ENCODE peak calls at places on chromosomes 6 and 20, in six cellular contexts. One of them, this sample, is unnamed.

GRCh38 chr6:27177454-27178000 is 70.0 kb upstream of the PRSS16 start:
- DNase-seq in vagina: no peak
- DNase-seq in GM23248: peak; percentile 95
- DNase-seq in stimulated activated CD4-positive, alpha-beta T cell treated with anti-CD3 and anti-CD28 coated beads, Interleukin-12 subunit alpha, Interleukin-12 subunit beta, amount 100 ng/mL, for 4 hours: peak; percentile 58
- DNase-seq in KG1: peak; percentile 77
- DNase-seq in activated CD4-positive, alpha-beta T cell treated with anti-CD3 and anti-CD28 coated beads for 4 hours: peak; percentile 73
- DNase-seq in this sample: peak; percentile 92

GRCh38 chr20:35757098-35757705 is 14.6 kb upstream of the PHF20 start:
- DNase-seq in vagina: no peak
- DNase-seq in GM23248: peak; percentile 54
- DNase-seq in activated CD4-positive, alpha-beta T cell treated with anti-CD3 and anti-CD28 coated beads for 4 hours: no peak
- DNase-seq in KG1: no peak
- DNase-seq in stimulated activated CD4-positive, alpha-beta T cell treated with anti-CD3 and anti-CD28 coated beads, Interleukin-12 subunit alpha, Interleukin-12 subunit beta, amount 100 ng/mL, for 4 hours: no peak
- DNase-seq in this sample: peak; percentile 55

GRCh38 chr6:87668006-87668405 is 34.0 kb downstream of the AKIRIN2 start:
- DNase-seq in GM23248: no peak
- DNase-seq in vagina: no peak
- DNase-seq in KG1: no peak
- DNase-seq in stimulated activated CD4-positive, alpha-beta T cell treated with anti-CD3 and anti-CD28 coated beads, Interleukin-12 subunit alpha, Interleukin-12 subunit beta, amount 100 ng/mL, for 4 hours: no peak
- DNase-seq in activated CD4-positive, alpha-beta T cell treated with anti-CD3 and anti-CD28 coated beads for 4 hours: no peak
- DNase-seq in this sample: no peak

GRCh38 chr6:16514249-16514648 is 247.0 kb downstream of the ATXN1 start:
- DNase-seq in GM23248: peak; percentile 68
- DNase-seq in vagina: no peak
- DNase-seq in activated CD4-positive, alpha-beta T cell treated with anti-CD3 and anti-CD28 coated beads for 4 hours: peak; percentile 12
- DNase-seq in KG1: no peak
- DNase-seq in stimulated activated CD4-positive, alpha-beta T cell treated with anti-CD3 and anti-CD28 coated beads, Interleukin-12 subunit alpha, Interleukin-12 subunit beta, amount 100 ng/mL, for 4 hours: no peak
- DNase-seq in this sample: peak; percentile 78

GRCh38 chr20:51893723-51894122 is 91.4 kb upstream of the SALL4 start:
- DNase-seq in vagina: no peak
- DNase-seq in KG1: no peak
- DNase-seq in activated CD4-positive, alpha-beta T cell treated with anti-CD3 and anti-CD28 coated beads for 4 hours: no peak
- DNase-seq in stimulated activated CD4-positive, alpha-beta T cell treated with anti-CD3 and anti-CD28 coated beads, Interleukin-12 subunit alpha, Interleukin-12 subunit beta, amount 100 ng/mL, for 4 hours: no peak
- DNase-seq in GM23248: no peak
- DNase-seq in this sample: no peak

GRCh38 chr6:143940011-143940597 is 68.0 kb downstream of the PLAGL1 start:
- DNase-seq in GM23248: peak; percentile 59
- DNase-seq in activated CD4-positive, alpha-beta T cell treated with anti-CD3 and anti-CD28 coated beads for 4 hours: peak; percentile 47
- DNase-seq in stimulated activated CD4-positive, alpha-beta T cell treated with anti-CD3 and anti-CD28 coated beads, Interleukin-12 subunit alpha, Interleukin-12 subunit beta, amount 100 ng/mL, for 4 hours: peak; percentile 31
- DNase-seq in vagina: no peak
- DNase-seq in KG1: peak; percentile 48
- DNase-seq in this sample: peak; percentile 78

GRCh38 chr6:117676577-117677218 is 1.4 kb downstream of the NUS1 start:
- DNase-seq in vagina: no peak
- DNase-seq in GM23248: peak; percentile 11
- DNase-seq in KG1: no peak
- DNase-seq in stimulated activated CD4-positive, alpha-beta T cell treated with anti-CD3 and anti-CD28 coated beads, Interleukin-12 subunit alpha, Interleukin-12 subunit beta, amount 100 ng/mL, for 4 hours: no peak
- DNase-seq in activated CD4-positive, alpha-beta T cell treated with anti-CD3 and anti-CD28 coated beads for 4 hours: no peak
- DNase-seq in this sample: peak; percentile 7

GRCh38 chr6:53983301-53983700 is 127.9 kb upstream of the MLIP start:
- DNase-seq in KG1: no peak
- DNase-seq in stimulated activated CD4-positive, alpha-beta T cell treated with anti-CD3 and anti-CD28 coated beads, Interleukin-12 subunit alpha, Interleukin-12 subunit beta, amount 100 ng/mL, for 4 hours: no peak
- DNase-seq in vagina: no peak
- DNase-seq in activated CD4-positive, alpha-beta T cell treated with anti-CD3 and anti-CD28 coated beads for 4 hours: no peak
- DNase-seq in GM23248: no peak
- DNase-seq in this sample: no peak

GRCh38 chr20:37627767-37628130 is 66.1 kb upstream of the CTNNBL1 start:
- DNase-seq in stimulated activated CD4-positive, alpha-beta T cell treated with anti-CD3 and anti-CD28 coated beads, Interleukin-12 subunit alpha, Interleukin-12 subunit beta, amount 100 ng/mL, for 4 hours: no peak
- DNase-seq in vagina: no peak
- DNase-seq in GM23248: no peak
- DNase-seq in KG1: no peak
- DNase-seq in activated CD4-positive, alpha-beta T cell treated with anti-CD3 and anti-CD28 coated beads for 4 hours: no peak
- DNase-seq in this sample: no peak

GRCh38 chr20:4563534-4563933 is 158.2 kb upstream of the PRND start:
- DNase-seq in vagina: no peak
- DNase-seq in GM23248: peak; percentile 85
- DNase-seq in KG1: no peak
- DNase-seq in stimulated activated CD4-positive, alpha-beta T cell treated with anti-CD3 and anti-CD28 coated beads, Interleukin-12 subunit alpha, Interleukin-12 subunit beta, amount 100 ng/mL, for 4 hours: no peak
- DNase-seq in activated CD4-positive, alpha-beta T cell treated with anti-CD3 and anti-CD28 coated beads for 4 hours: no peak
- DNase-seq in this sample: peak; percentile 76

GRCh38 chr6:42704937-42705374 is 17.4 kb downstream of the PRPH2 start:
- DNase-seq in vagina: no peak
- DNase-seq in KG1: no peak
- DNase-seq in activated CD4-positive, alpha-beta T cell treated with anti-CD3 and anti-CD28 coated beads for 4 hours: no peak
- DNase-seq in stimulated activated CD4-positive, alpha-beta T cell treated with anti-CD3 and anti-CD28 coated beads, Interleukin-12 subunit alpha, Interleukin-12 subunit beta, amount 100 ng/mL, for 4 hours: no peak
- DNase-seq in GM23248: no peak
- DNase-seq in this sample: no peak

GRCh38 chr6:44224154-44224977 is 971 bp downstream of the SLC29A1 start:
- DNase-seq in stimulated activated CD4-positive, alpha-beta T cell treated with anti-CD3 and anti-CD28 coated beads, Interleukin-12 subunit alpha, Interleukin-12 subunit beta, amount 100 ng/mL, for 4 hours: no peak
- DNase-seq in activated CD4-positive, alpha-beta T cell treated with anti-CD3 and anti-CD28 coated beads for 4 hours: peak; percentile 22
- DNase-seq in KG1: no peak
- DNase-seq in GM23248: peak; percentile 63
- DNase-seq in vagina: peak; percentile 88
- DNase-seq in this sample: peak; percentile 65

GRCh38 chr6:38813451-38813850 is 98.3 kb downstream of the DNAH8 start:
- DNase-seq in activated CD4-positive, alpha-beta T cell treated with anti-CD3 and anti-CD28 coated beads for 4 hours: no peak
- DNase-seq in stimulated activated CD4-positive, alpha-beta T cell treated with anti-CD3 and anti-CD28 coated beads, Interleukin-12 subunit alpha, Interleukin-12 subunit beta, amount 100 ng/mL, for 4 hours: no peak
- DNase-seq in KG1: no peak
- DNase-seq in vagina: no peak
- DNase-seq in GM23248: no peak
- DNase-seq in this sample: no peak

GRCh38 chr20:57457243-57457761 is 66.1 kb downstream of the RBM38 start:
- DNase-seq in KG1: no peak
- DNase-seq in activated CD4-positive, alpha-beta T cell treated with anti-CD3 and anti-CD28 coated beads for 4 hours: no peak
- DNase-seq in vagina: no peak
- DNase-seq in GM23248: peak; percentile 49
- DNase-seq in stimulated activated CD4-positive, alpha-beta T cell treated with anti-CD3 and anti-CD28 coated beads, Interleukin-12 subunit alpha, Interleukin-12 subunit beta, amount 100 ng/mL, for 4 hours: no peak
- DNase-seq in this sample: no peak

GRCh38 chr6:40856271-40856670 is 182.8 kb downstream of the UNC5CL start:
- DNase-seq in KG1: no peak
- DNase-seq in stimulated activated CD4-positive, alpha-beta T cell treated with anti-CD3 and anti-CD28 coated beads, Interleukin-12 subunit alpha, Interleukin-12 subunit beta, amount 100 ng/mL, for 4 hours: no peak
- DNase-seq in vagina: no peak
- DNase-seq in activated CD4-positive, alpha-beta T cell treated with anti-CD3 and anti-CD28 coated beads for 4 hours: no peak
- DNase-seq in GM23248: peak; percentile 57
- DNase-seq in this sample: no peak

GRCh38 chr6:160523223-160523622 is 140.9 kb downstream of the LPA start:
- DNase-seq in stimulated activated CD4-positive, alpha-beta T cell treated with anti-CD3 and anti-CD28 coated beads, Interleukin-12 subunit alpha, Interleukin-12 subunit beta, amount 100 ng/mL, for 4 hours: no peak
- DNase-seq in activated CD4-positive, alpha-beta T cell treated with anti-CD3 and anti-CD28 coated beads for 4 hours: no peak
- DNase-seq in KG1: no peak
- DNase-seq in GM23248: no peak
- DNase-seq in vagina: no peak
- DNase-seq in this sample: no peak

GRCh38 chr20:22745194-22745500 is 160.8 kb upstream of the FOXA2 start:
- DNase-seq in GM23248: no peak
- DNase-seq in activated CD4-positive, alpha-beta T cell treated with anti-CD3 and anti-CD28 coated beads for 4 hours: no peak
- DNase-seq in vagina: no peak
- DNase-seq in stimulated activated CD4-positive, alpha-beta T cell treated with anti-CD3 and anti-CD28 coated beads, Interleukin-12 subunit alpha, Interleukin-12 subunit beta, amount 100 ng/mL, for 4 hours: no peak
- DNase-seq in KG1: no peak
- DNase-seq in this sample: no peak

GRCh38 chr6:113137411-113137810 is 719.7 kb upstream of the MARCKS start:
- DNase-seq in vagina: no peak
- DNase-seq in GM23248: no peak
- DNase-seq in stimulated activated CD4-positive, alpha-beta T cell treated with anti-CD3 and anti-CD28 coated beads, Interleukin-12 subunit alpha, Interleukin-12 subunit beta, amount 100 ng/mL, for 4 hours: no peak
- DNase-seq in KG1: no peak
- DNase-seq in activated CD4-positive, alpha-beta T cell treated with anti-CD3 and anti-CD28 coated beads for 4 hours: no peak
- DNase-seq in this sample: no peak

GRCh38 chr6:84728602-84729001 is 35.8 kb downstream of the TBX18 start:
- DNase-seq in activated CD4-positive, alpha-beta T cell treated with anti-CD3 and anti-CD28 coated beads for 4 hours: no peak
- DNase-seq in stimulated activated CD4-positive, alpha-beta T cell treated with anti-CD3 and anti-CD28 coated beads, Interleukin-12 subunit alpha, Interleukin-12 subunit beta, amount 100 ng/mL, for 4 hours: no peak
- DNase-seq in vagina: no peak
- DNase-seq in GM23248: peak; percentile 47
- DNase-seq in KG1: no peak
- DNase-seq in this sample: peak; percentile 70

GRCh38 chr6:43790031-43790430 is 20.0 kb downstream of the VEGFA start:
- DNase-seq in stimulated activated CD4-positive, alpha-beta T cell treated with anti-CD3 and anti-CD28 coated beads, Interleukin-12 subunit alpha, Interleukin-12 subunit beta, amount 100 ng/mL, for 4 hours: no peak
- DNase-seq in activated CD4-positive, alpha-beta T cell treated with anti-CD3 and anti-CD28 coated beads for 4 hours: no peak
- DNase-seq in GM23248: peak; percentile 53
- DNase-seq in vagina: no peak
- DNase-seq in KG1: no peak
- DNase-seq in this sample: no peak

GRCh38 chr6:15398657-15399287 is 152.9 kb downstream of the JARID2 start:
- DNase-seq in GM23248: no peak
- DNase-seq in vagina: no peak
- DNase-seq in activated CD4-positive, alpha-beta T cell treated with anti-CD3 and anti-CD28 coated beads for 4 hours: no peak
- DNase-seq in stimulated activated CD4-positive, alpha-beta T cell treated with anti-CD3 and anti-CD28 coated beads, Interleukin-12 subunit alpha, Interleukin-12 subunit beta, amount 100 ng/mL, for 4 hours: no peak
- DNase-seq in KG1: no peak
- DNase-seq in this sample: no peak

GRCh38 chr20:49482621-49483017 is at the start of gene KCNB1:
- DNase-seq in KG1: no peak
- DNase-seq in activated CD4-positive, alpha-beta T cell treated with anti-CD3 and anti-CD28 coated beads for 4 hours: no peak
- DNase-seq in vagina: no peak
- DNase-seq in stimulated activated CD4-positive, alpha-beta T cell treated with anti-CD3 and anti-CD28 coated beads, Interleukin-12 subunit alpha, Interleukin-12 subunit beta, amount 100 ng/mL, for 4 hours: peak; percentile 20
- DNase-seq in GM23248: peak; percentile 72
- DNase-seq in this sample: peak; percentile 50

GRCh38 chr6:39084506-39084905 is 30.5 kb downstream of the SAYSD1 start:
- DNase-seq in stimulated activated CD4-positive, alpha-beta T cell treated with anti-CD3 and anti-CD28 coated beads, Interleukin-12 subunit alpha, Interleukin-12 subunit beta, amount 100 ng/mL, for 4 hours: no peak
- DNase-seq in GM23248: no peak
- DNase-seq in activated CD4-positive, alpha-beta T cell treated with anti-CD3 and anti-CD28 coated beads for 4 hours: no peak
- DNase-seq in KG1: no peak
- DNase-seq in vagina: peak; percentile 60
- DNase-seq in this sample: no peak

GRCh38 chr6:167094436-167094819 is 28.5 kb upstream of the CCR6 start:
- DNase-seq in vagina: no peak
- DNase-seq in KG1: no peak
- DNase-seq in activated CD4-positive, alpha-beta T cell treated with anti-CD3 and anti-CD28 coated beads for 4 hours: no peak
- DNase-seq in stimulated activated CD4-positive, alpha-beta T cell treated with anti-CD3 and anti-CD28 coated beads, Interleukin-12 subunit alpha, Interleukin-12 subunit beta, amount 100 ng/mL, for 4 hours: no peak
- DNase-seq in GM23248: no peak
- DNase-seq in this sample: no peak

GRCh38 chr6:75906871-75907270 is 157.8 kb downstream of the MYO6 start:
- DNase-seq in stimulated activated CD4-positive, alpha-beta T cell treated with anti-CD3 and anti-CD28 coated beads, Interleukin-12 subunit alpha, Interleukin-12 subunit beta, amount 100 ng/mL, for 4 hours: no peak
- DNase-seq in vagina: no peak
- DNase-seq in activated CD4-positive, alpha-beta T cell treated with anti-CD3 and anti-CD28 coated beads for 4 hours: no peak
- DNase-seq in GM23248: no peak
- DNase-seq in KG1: no peak
- DNase-seq in this sample: no peak

GRCh38 chr6:28648035-28648877 is 122.6 kb downstream of the GPX5 start:
- DNase-seq in vagina: no peak
- DNase-seq in activated CD4-positive, alpha-beta T cell treated with anti-CD3 and anti-CD28 coated beads for 4 hours: no peak
- DNase-seq in GM23248: peak; percentile 77
- DNase-seq in KG1: peak; percentile 90
- DNase-seq in stimulated activated CD4-positive, alpha-beta T cell treated with anti-CD3 and anti-CD28 coated beads, Interleukin-12 subunit alpha, Interleukin-12 subunit beta, amount 100 ng/mL, for 4 hours: peak; percentile 66
- DNase-seq in this sample: peak; percentile 83

GRCh38 chr6:169208011-169208410 is 45.6 kb downstream of the THBS2 start:
- DNase-seq in GM23248: no peak
- DNase-seq in activated CD4-positive, alpha-beta T cell treated with anti-CD3 and anti-CD28 coated beads for 4 hours: no peak
- DNase-seq in KG1: no peak
- DNase-seq in vagina: no peak
- DNase-seq in stimulated activated CD4-positive, alpha-beta T cell treated with anti-CD3 and anti-CD28 coated beads, Interleukin-12 subunit alpha, Interleukin-12 subunit beta, amount 100 ng/mL, for 4 hours: no peak
- DNase-seq in this sample: no peak

GRCh38 chr6:138909511-138909910 is 78.5 kb downstream of the REPS1 start:
- DNase-seq in vagina: no peak
- DNase-seq in stimulated activated CD4-positive, alpha-beta T cell treated with anti-CD3 and anti-CD28 coated beads, Interleukin-12 subunit alpha, Interleukin-12 subunit beta, amount 100 ng/mL, for 4 hours: no peak
- DNase-seq in activated CD4-positive, alpha-beta T cell treated with anti-CD3 and anti-CD28 coated beads for 4 hours: no peak
- DNase-seq in GM23248: no peak
- DNase-seq in KG1: no peak
- DNase-seq in this sample: no peak

This sample was measured in ELR.